ENCODE peak calls at places on chromosomes 13 and 19, in eight cellular contexts. I, A, C, Z, V, Y, T and E are unnamed samples.

GRCh38 chr19:11138659-11139526 is 16.7 kb downstream of the SPC24 start:
- DNase-seq in C (peak; percentile 50), A (peak; percentile 77), Z (peak; percentile 89), Y (peak; percentile 65), V (peak; percentile 90), T (peak; percentile 75), I (peak; percentile 83), E (peak; percentile 62)

GRCh38 chr13:49021953-49022352 is 46.2 kb downstream of the FNDC3A start:
- DNase-seq in T (no peak), C (no peak), Y (peak; percentile 22), I (no peak), A (no peak), Z (peak; percentile 4), V (no peak), E (no peak)

GRCh38 chr19:43132696-43133095 is 50.2 kb upstream of the PSG2 start:
- DNase-seq in T (no peak), A (peak; percentile 59), Z (peak; percentile 16), I (no peak), V (no peak), Y (no peak), C (no peak), E (no peak)

GRCh38 chr13:50521750-50522149 is 321.7 kb downstream of the DLEU7 start:
- DNase-seq in C (no peak), Y (no peak), A (peak; percentile 30), T (no peak), Z (no peak), V (no peak), I (peak; percentile 88), E (no peak)

GRCh38 chr13:40895715-40896184 is 106.3 kb downstream of the SLC25A15 start:
- DNase-seq in A (no peak), T (no peak), V (no peak), I (no peak), C (no peak), Y (no peak), Z (peak; percentile 1), E (no peak)

GRCh38 chr13:40624338-40624737 is 42.1 kb downstream of the FOXO1 start:
- DNase-seq in C (no peak), I (peak; percentile 19), Z (no peak), Y (peak; percentile 23), T (no peak), A (no peak), V (no peak), E (no peak)

GRCh38 chr13:74289861-74290260 is 155.7 kb upstream of the KLF12 start:
- DNase-seq in C (no peak), V (no peak), I (no peak), Z (no peak), T (no peak), A (no peak), Y (no peak), E (no peak)

GRCh38 chr13:106038752-106039151 is 496.7 kb downstream of the EFNB2 start:
- DNase-seq in C (no peak), A (peak; percentile 90), V (no peak), Z (peak; percentile 63), T (no peak), I (peak; percentile 84), Y (peak; percentile 91), E (no peak)

GRCh38 chr19:11400695-11401291 is 16.7 kb upstream of the EPOR start:
- DNase-seq in I (no peak), Y (no peak), A (no peak), T (peak; percentile 14), V (no peak), Z (no peak), C (no peak), E (no peak)

GRCh38 chr19:50658438-50659317 is 9.4 kb downstream of the C19orf81 start:
- DNase-seq in A (peak; percentile 64), Y (no peak), I (peak; percentile 8), V (no peak), T (peak; percentile 83), Z (peak; percentile 92), C (peak; percentile 16), E (peak; percentile 56)

GRCh38 chr13:24050292-24050711 is 110.2 kb upstream of the SPATA13 start:
- DNase-seq in Y (peak; percentile 73), T (no peak), I (peak; percentile 76), Z (peak; percentile 84), V (peak; percentile 82), C (no peak), A (peak; percentile 86), E (peak; percentile 49)

GRCh38 chr13:112179421-112179820 is 112.5 kb downstream of the SOX1 start:
- DNase-seq in I (no peak), T (no peak), V (no peak), A (no peak), Z (no peak), Y (no peak), C (no peak), E (no peak)

GRCh38 chr19:976476-976875 is 7.7 kb upstream of the WDR18 start:
- DNase-seq in C (no peak), V (no peak), T (no peak), Y (no peak), I (no peak), A (no peak), Z (no peak), E (no peak)

GRCh38 chr13:97125051-97125809 is 96.9 kb upstream of the MBNL2 start:
- DNase-seq in Y (peak; percentile 89), Z (peak; percentile 80), C (peak; percentile 66), T (no peak), V (no peak), A (peak; percentile 74), I (peak; percentile 87), E (no peak)

GRCh38 chr19:2291185-2291751 is 9.3 kb upstream of the PEAK3 start:
- DNase-seq in V (no peak), I (no peak), T (no peak), C (no peak), A (no peak), Z (no peak), Y (no peak), E (no peak)

GRCh38 chr19:5990289-5990797 is 12.4 kb upstream of the RANBP3 start:
- DNase-seq in Z (peak; percentile 32), I (no peak), C (no peak), T (no peak), V (no peak), A (no peak), Y (no peak), E (no peak)

DNA sequence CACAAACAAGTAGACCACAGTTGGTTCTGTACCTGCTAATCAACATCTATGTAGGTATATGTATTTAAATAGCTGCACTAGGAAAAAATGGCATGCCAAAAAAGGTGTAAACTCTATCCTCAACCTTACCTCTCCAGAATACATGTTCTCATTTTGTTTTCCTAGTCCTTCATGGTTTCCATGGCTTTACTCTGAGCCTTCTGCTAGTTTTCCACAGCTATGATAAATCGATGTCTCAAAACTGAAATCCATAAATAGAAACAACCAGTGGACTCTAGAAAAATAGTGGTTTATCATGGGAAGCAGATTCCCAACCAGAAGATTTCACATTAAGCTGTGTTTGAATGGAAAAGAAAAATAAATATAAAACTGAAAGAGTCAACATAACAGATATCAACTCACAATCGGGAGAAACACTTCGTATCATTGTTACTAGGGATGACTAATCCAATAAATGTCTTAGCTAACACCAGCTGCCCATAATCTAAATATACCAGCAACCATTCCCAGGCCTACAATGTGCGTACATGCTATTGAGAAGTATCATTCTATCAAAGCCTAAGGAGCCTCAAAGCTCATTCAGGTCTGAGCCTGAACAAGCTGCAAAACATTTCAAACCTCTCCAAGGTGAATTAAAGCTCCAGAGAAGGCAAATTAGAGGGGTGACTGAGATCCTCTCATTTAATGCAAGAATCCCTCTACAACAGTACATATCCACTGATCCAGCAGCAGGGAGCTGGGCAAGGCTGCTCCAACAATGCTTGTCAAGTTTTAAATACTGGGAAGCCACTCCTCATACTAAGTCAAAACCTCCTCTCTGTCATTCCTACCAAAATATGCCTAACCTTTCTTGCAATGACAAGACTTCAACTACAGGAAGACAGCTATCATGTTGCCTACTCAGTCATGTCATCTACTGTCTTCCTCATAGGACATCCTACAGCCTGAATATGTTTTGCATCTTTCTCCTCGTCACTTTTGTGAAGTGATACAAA is 90.2 kb downstream of the KCTD12 start:
- DNase-seq in I (peak; percentile 45), Y (no peak), T (no peak), V (no peak), C (no peak), Z (peak; percentile 55), A (peak; percentile 43), E (no peak)
- H3K27ac ChIP-seq in I (no peak overlapping the region), Y (no peak overlapping the region), T (no peak overlapping the region), V (no peak overlapping the region), C (no peak overlapping the region), Z (peak overlapping the region; percentile 74), A (no peak overlapping the region), E (no peak overlapping the region)

GRCh38 chr13:107138468-107138867 is 570.5 kb upstream of the ARGLU1 start:
- DNase-seq in I (peak; percentile 15), V (no peak), Z (no peak), Y (no peak), A (no peak), C (no peak), T (no peak), E (no peak)
- TF ChIP-seq CTCF in I (no peak), V (no peak), Z (no peak), Y (no peak), A (no peak), C (no peak), T (no peak), E (no peak)

GRCh38 chr19:56295531-56296455 is 18.8 kb downstream of the ZSCAN5A start:
- DNase-seq in C (no peak), V (no peak), Y (no peak), A (no peak), I (no peak), Z (no peak), T (no peak), E (peak; percentile 20)
- H3K36me3 ChIP-seq in C (no peaks in the 10 kb centered on the region), V (peaks cover 12% of the 10 kb centered on the region), Y (no peaks in the 10 kb centered on the region), A (peaks cover 13% of the 10 kb centered on the region), I (no peaks in the 10 kb centered on the region), Z (peaks cover 6% of the 10 kb centered on the region), T (no peaks in the 10 kb centered on the region), E (no peaks in the 10 kb centered on the region)

GRCh38 chr13:21016487-21016886 is 44.9 kb downstream of the LATS2 start:
- DNase-seq in C (no peak), V (no peak), Z (no peak), I (no peak), T (no peak), Y (no peak), A (no peak), E (no peak)

GRCh38 chr13:21014139-21014665 is 47.2 kb downstream of the LATS2 start:
- DNase-seq in Y (peak; percentile 45), T (no peak), C (no peak), I (no peak), A (no peak), V (peak; percentile 44), Z (no peak), E (no peak)

GRCh38 chr13:21014666-21015170 is 46.7 kb downstream of the LATS2 start:
- DNase-seq in V (peak; percentile 84), I (peak; percentile 89), Y (peak; percentile 86), Z (peak; percentile 74), A (peak; percentile 91), C (no peak), T (no peak), E (no peak)

GRCh38 chr13:21013682-21014038 is 47.7 kb downstream of the LATS2 start:
- DNase-seq in V (no peak), I (no peak), A (no peak), Z (no peak), C (no peak), Y (no peak), T (no peak), E (no peak)

GRCh38 chr13:21015284-21015683 is 46.1 kb downstream of the LATS2 start:
- DNase-seq in V (peak; percentile 13), C (no peak), I (no peak), Y (peak; percentile 70), T (no peak), Z (peak; percentile 65), A (peak; percentile 66), E (no peak)
- H3K27ac ChIP-seq in V (peak overlapping the region; percentile 61), C (no peak overlapping the region), I (peak overlapping the region; percentile 88), Y (peak overlapping the region; percentile 90), T (no peak overlapping the region), Z (peak overlapping the region; percentile 97), A (peak overlapping the region; percentile 94), E (peak overlapping the region; percentile 55)